ENCODE peak calls at places on chromosome 21, in six cellular contexts. L is activated effector memory CD4-positive, alpha-beta T cell treated with Interleukin-2 at 50 U/mL for 16 hours; K is NCI-H460; Q is IMR-90; X is GOT3; U is ELF-1. F is an unnamed sample.

GRCh38 chr21:31366825-31367224 is 22.8 kb upstream of the TIAM1 start:
- DNase-seq in K (peak; percentile 11), L (no peak), X (no peak), Q (peak; percentile 86), U (no peak), F (no peak)

GRCh38 chr21:27570306-27570868 is 603.5 kb upstream of the ADAMTS5 start:
- DNase-seq in U (no peak), Q (peak; percentile 94), K (no peak), L (no peak), X (peak; percentile 32), F (peak; percentile 59)

GRCh38 chr21:26800455-26801454 is 44.5 kb downstream of the ADAMTS1 start:
- DNase-seq in L (no peak), K (no peak), Q (peak; percentile 42), U (no peak), X (no peak), F (peak; percentile 69)

GRCh38 chr21:45318556-45319341 is 31.1 kb upstream of the POFUT2 start:
- DNase-seq in K (peak; percentile 36), U (peak; percentile 94), Q (peak; percentile 54), L (no peak), X (no peak), F (peak; percentile 57)

GRCh38 chr21:34372321-34372720 is 3.0 kb upstream of the SMIM11 start:
- DNase-seq in L (no peak), K (no peak), Q (no peak), X (no peak), U (no peak), F (no peak)

GRCh38 chr21:32094792-32095191 is 184.1 kb downstream of the MIS18A start:
- DNase-seq in X (no peak), U (no peak), L (no peak), K (peak; percentile 13), Q (peak; percentile 46), F (no peak)

GRCh38 chr21:34887729-34888568 is 161.2 kb downstream of the RUNX1 start:
- DNase-seq in U (peak; percentile 62), K (peak; percentile 76), Q (peak; percentile 99), L (peak; percentile 81), X (peak; percentile 64), F (peak; percentile 73)

GRCh38 chr21:29887313-29888009 is 52.3 kb downstream of the GRIK1 start:
- DNase-seq in K (no peak), Q (no peak), L (no peak), U (no peak), X (no peak), F (no peak)

GRCh38 chr21:35153671-35154070 is 104.6 kb upstream of the RUNX1 start:
- DNase-seq in U (no peak), L (no peak), X (no peak), Q (no peak), K (no peak), F (no peak)

GRCh38 chr21:42474043-42474831 is 21.8 kb downstream of the RSPH1 start:
- DNase-seq in K (no peak), L (no peak), U (peak; percentile 46), X (no peak), Q (no peak), F (no peak)

GRCh38 chr21:32136546-32136945 is 142.3 kb downstream of the MIS18A start:
- DNase-seq in K (peak; percentile 49), X (no peak), U (no peak), L (no peak), Q (no peak), F (no peak)

GRCh38 chr21:36688324-36688723 is 10.6 kb upstream of the SIM2 start:
- DNase-seq in U (no peak), X (no peak), Q (no peak), L (no peak), K (no peak), F (no peak)

GRCh38 chr21:27329255-27329851 is 362.5 kb upstream of the ADAMTS5 start:
- DNase-seq in Q (peak; percentile 82), L (no peak), U (no peak), K (no peak), X (no peak), F (no peak)

GRCh38 chr21:33229099-33229775 is 501 bp upstream of the IFNAR2 start:
- DNase-seq in L (no peak), U (no peak), Q (no peak), K (no peak), X (no peak), F (no peak)

GRCh38 chr21:30620080-30620479 is 347 bp upstream of the KRTAP20-4 start:
- DNase-seq in U (no peak), K (no peak), X (no peak), Q (no peak), L (no peak), F (no peak)

GRCh38 chr21:40270134-40270533 is 402.9 kb downstream of the PCP4 start:
- DNase-seq in U (no peak), X (no peak), L (no peak), K (no peak), Q (no peak), F (no peak)

GRCh38 chr21:31887596-31887920 is 14.7 kb downstream of the HUNK start:
- DNase-seq in U (no peak), X (no peak), L (no peak), K (no peak), Q (no peak), F (no peak)

GRCh38 chr21:45411810-45412206 is 6.8 kb downstream of the COL18A1 start:
- DNase-seq in U (peak; percentile 7), L (no peak), Q (no peak), K (no peak), X (no peak), F (peak; percentile 20)

GRCh38 chr21:14862794-14863720 is 201.7 kb downstream of the NRIP1 start:
- DNase-seq in L (no peak), U (no peak), X (no peak), Q (peak; percentile 26), K (no peak), F (no peak)

GRCh38 chr21:44485254-44485793 is 30.0 kb downstream of the LRRC3 start:
- DNase-seq in Q (peak; percentile 8), L (no peak), K (peak; percentile 11), X (no peak), U (peak; percentile 97), F (peak; percentile 43)

GRCh38 chr21:43317254-43317748 is 109.6 kb downstream of the SIK1 start:
- DNase-seq in X (no peak), U (no peak), Q (no peak), K (no peak), L (no peak), F (no peak)

GRCh38 chr21:17250651-17251294 is 262.1 kb upstream of the CXADR start:
- DNase-seq in Q (no peak), U (no peak), X (no peak), K (no peak), L (no peak), F (no peak)

GRCh38 chr21:34813266-34813886 is 144.6 kb downstream of the CLIC6 start:
- DNase-seq in U (no peak), L (no peak), K (peak; percentile 77), X (no peak), Q (peak; percentile 90), F (no peak)

GRCh38 chr21:45277101-45278045 is 10.3 kb downstream of the POFUT2 start:
- DNase-seq in U (no peak), Q (no peak), L (no peak), X (no peak), K (no peak), F (peak; percentile 41)

GRCh38 chr21:26966978-26967913 is at the start of gene ADAMTS5:
- DNase-seq in L (no peak), X (no peak), U (peak; percentile 78), K (no peak), Q (peak; percentile 69), F (peak; percentile 72)

F was measured in ovary.